ENCODE peak calls at places on chromosomes 4 and X, in seven cellular contexts. T is smooth muscle cell of the brain vasculature, V is iPS-NIHi11, M is GM23248, K is OCI-LY7, R is NCI-H1092 treated with DMSO at 0.1 percent for 48 hours, B is Calu3. I is an unnamed sample.

GRCh38 chr4:183989471-183989870 is 84.4 kb downstream of the STOX2 start:
- DNase-seq in T (no peak), V (no peak), M (peak), K (no peak), R (no peak), B (no peak), I (no peak)

GRCh38 chr4:26360273-26360672 is 39.5 kb downstream of the RBPJ start:
- DNase-seq in T (no peak), V (no peak), M (no peak), K (no peak), R (no peak), B (no peak), I (no peak)

GRCh38 chr4:147948336-147948735 is 216.4 kb downstream of the ARHGAP10 start:
- DNase-seq in T (no peak), V (no peak), M (no peak), K (no peak), R (no peak), B (no peak), I (no peak)

GRCh38 chr4:148443550-148444295 is 1.5 kb upstream of the NR3C2 start:
- DNase-seq in T (no peak), V (no peak), M (peak), K (peak), R (no peak), B (peak), I (peak)

GRCh38 chr4:184913356-184914143 is 87.8 kb upstream of the ACSL1 start:
- DNase-seq in T (no peak), V (no peak), M (no peak), K (no peak), R (no peak), B (no peak), I (no peak)

GRCh38 chr4:88456757-88457306 is at the start of gene HERC5:
- DNase-seq in T (peak), V (peak), M (peak), K (peak), R (peak), B (peak), I (peak)

GRCh38 chr4:90240333-90240732 is 113.1 kb downstream of the CCSER1 start:
- DNase-seq in T (no peak), V (no peak), M (no peak), K (no peak), R (no peak), B (no peak), I (no peak)

GRCh38 chr4:112234952-112235609 is 3.5 kb downstream of the AP1AR start:
- DNase-seq in T (peak), V (peak), M (peak), K (peak), R (peak), B (peak), I (peak)

GRCh38 chr4:89469930-89470375 is 162.4 kb upstream of the GPRIN3 start:
- DNase-seq in T (peak), V (no peak), M (peak), K (no peak), R (no peak), B (no peak), I (peak)

GRCh38 chrX:1592128-1592862 is 891 bp downstream of the AKAP17A start:
- DNase-seq in T (no peak), V (peak), M (peak), K (peak), R (no peak), B (peak), I (peak)

GRCh38 chrX:24306430-24306829 is 7.4 kb downstream of the SUPT20HL2 start:
- DNase-seq in T (no peak), V (no peak), M (no peak), K (peak), R (no peak), B (no peak), I (no peak)

GRCh38 chrX:153564047-153564606 is 34.8 kb downstream of the CCNQ start:
- DNase-seq in T (no peak), V (no peak), M (no peak), K (no peak), R (peak), B (no peak), I (no peak)

GRCh38 chr4:128782076-128782715 is 27.3 kb upstream of the JADE1 start:
- DNase-seq in T (no peak), V (peak), M (peak), K (peak), R (peak), B (no peak), I (peak)

GRCh38 chrX:19443886-19444530 is 71.3 kb downstream of the MAP3K15 start:
- DNase-seq in T (no peak), V (no peak), M (no peak), K (no peak), R (no peak), B (no peak), I (no peak)

GRCh38 chrX:154013001-154013421 is 6.7 kb downstream of the IRAK1 start:
- DNase-seq in T (no peak), V (no peak), M (no peak), K (no peak), R (no peak), B (no peak), I (no peak)

GRCh38 chr4:174425669-174426068 is 96.6 kb downstream of the HPGD start:
- DNase-seq in T (no peak), V (no peak), M (no peak), K (no peak), R (no peak), B (no peak), I (no peak)

GRCh38 chr4:6333301-6334202 is 63.9 kb downstream of the WFS1 start:
- DNase-seq in T (no peak), V (no peak), M (peak), K (peak), R (peak), B (no peak), I (no peak)

GRCh38 chr4:55444822-55445221 is 49.1 kb downstream of the TMEM165 start:
- DNase-seq in T (no peak), V (no peak), M (peak), K (no peak), R (peak), B (no peak), I (no peak)

GRCh38 chr4:42473071-42473684 is 75.9 kb downstream of the SHISA3 start:
- DNase-seq in T (no peak), V (no peak), M (no peak), K (no peak), R (no peak), B (no peak), I (no peak)

GRCh38 chrX:69493193-69493592 is 10.9 kb upstream of the NALF2 start:
- DNase-seq in T (no peak), V (peak), M (peak), K (peak), R (no peak), B (peak), I (peak)

GRCh38 chr4:169009281-169010124 is 552 bp downstream of the CBR4 start:
- DNase-seq in T (no peak), V (peak), M (peak), K (peak), R (peak), B (peak), I (peak)

GRCh38 chr4:98468744-98469143 is 189.7 kb downstream of the TSPAN5 start:
- DNase-seq in T (no peak), V (peak), M (peak), K (no peak), R (no peak), B (no peak), I (no peak)

GRCh38 chrX:151359931-151360871 is 36.8 kb upstream of the VMA21 start:
- DNase-seq in T (no peak), V (peak), M (peak), K (peak), R (peak), B (peak), I (peak)

GRCh38 chrX:150616179-150616862 is 47.9 kb downstream of the MTM1 start:
- DNase-seq in T (no peak), V (no peak), M (no peak), K (peak), R (no peak), B (no peak), I (no peak)

GRCh38 chr4:72449705-72450104 is 119.3 kb downstream of the ADAMTS3 start:
- DNase-seq in T (no peak), V (no peak), M (peak), K (no peak), R (no peak), B (no peak), I (no peak)

GRCh38 chrX:49172280-49172780 is 632 bp downstream of the PLP2 start:
- DNase-seq in T (no peak), V (no peak), M (peak), K (peak), R (peak), B (peak), I (peak)

GRCh38 chr4:81502561-81502960 is 30.9 kb upstream of the RASGEF1B start:
- DNase-seq in T (no peak), V (no peak), M (no peak), K (no peak), R (no peak), B (no peak), I (peak)

GRCh38 chrX:133868250-133868649 is 117.1 kb downstream of the GPC3 start:
- DNase-seq in T (no peak), V (no peak), M (no peak), K (no peak), R (no peak), B (no peak), I (no peak)

GRCh38 chr4:153506972-153507678 is 41.0 kb downstream of the TMEM131L start:
- DNase-seq in T (no peak), V (no peak), M (no peak), K (no peak), R (no peak), B (no peak), I (no peak)

GRCh38 chr4:88107406-88108107 is 50.9 kb downstream of the ABCG2 start:
- DNase-seq in T (no peak), V (no peak), M (no peak), K (no peak), R (no peak), B (peak), I (no peak)

GRCh38 chr4:139521764-139522373 is 34.1 kb downstream of the SETD7 start:
- DNase-seq in T (no peak), V (no peak), M (no peak), K (no peak), R (no peak), B (no peak), I (no peak)

GRCh38 chr4:22356996-22357596 is 158.8 kb downstream of the ADGRA3 start:
- DNase-seq in T (no peak), V (no peak), M (peak), K (no peak), R (peak), B (no peak), I (no peak)

I was measured in germinal center.